ENCODE peak calls at places on chromosomes 1 and 21, in nine cellular contexts. D is effector memory CD8-positive, alpha-beta T cell; S is HT1080; P is left lung; I is Kasumi-1; F is head of caudate nucleus; Y is DMS153; Z is stromal cell of bone marrow; A is iris pigment epithelial cell. T is an unnamed sample.

GRCh38 chr1:17516303-17517214 is 22.9 kb upstream of the ARHGEF10L start:
- DNase-seq in D (no peak), S (no peak), P (no peak), I (no peak), F (no peak), Y (no peak), Z (no peak), A (no peak), T (no peak)

GRCh38 chr1:226972931-226973330 is 32.8 kb downstream of the COQ8A start:
- DNase-seq in D (no peak), S (no peak), P (no peak), I (no peak), F (no peak), Y (no peak), Z (no peak), A (no peak), T (no peak)

GRCh38 chr1:226738421-226738994 is 574 bp downstream of the ITPKB start:
- DNase-seq in D (peak; percentile 47), S (peak; percentile 43), P (peak; percentile 52), I (peak; percentile 51), F (no peak), Y (peak; percentile 50), Z (no peak), A (peak; percentile 38), T (peak; percentile 60)

GRCh38 chr1:115262886-115263285 is 75.2 kb downstream of the NGF start:
- DNase-seq in D (no peak), S (no peak), P (no peak), I (no peak), F (no peak), Y (no peak), Z (no peak), A (peak; percentile 81), T (no peak)

GRCh38 chr1:22296701-22297591 is 154.0 kb upstream of the WNT4 start:
- DNase-seq in D (no peak), S (no peak), P (no peak), I (no peak), F (no peak), Y (no peak), Z (no peak), A (no peak), T (no peak)

GRCh38 chr1:184647471-184647870 is 107.2 kb downstream of the EDEM3 start:
- DNase-seq in D (no peak), S (no peak), P (no peak), I (no peak), F (no peak), Y (no peak), Z (no peak), A (no peak), T (no peak)

GRCh38 chr21:46226920-46227599 is 1.5 kb downstream of the LSS start:
- DNase-seq in D (no peak), S (no peak), P (no peak), I (no peak), F (no peak), Y (no peak), Z (peak; percentile 21), A (peak; percentile 81), T (peak; percentile 24)

GRCh38 chr1:179264506-179264905 is 29.1 kb upstream of the SOAT1 start:
- DNase-seq in D (no peak), S (no peak), P (no peak), I (no peak), F (no peak), Y (no peak), Z (no peak), A (no peak), T (no peak)

GRCh38 chr21:25801217-25802015 is 66.6 kb downstream of the GABPA start:
- DNase-seq in D (peak; percentile 83), S (peak; percentile 73), P (peak; percentile 74), I (peak; percentile 90), F (peak; percentile 72), Y (no peak), Z (peak; percentile 48), A (peak; percentile 79), T (peak; percentile 93)

GRCh38 chr1:25642710-25643109 is 26.1 kb downstream of the MAN1C1 start:
- DNase-seq in D (peak; percentile 65), S (peak; percentile 52), P (no peak), I (peak; percentile 93), F (no peak), Y (no peak), Z (peak; percentile 57), A (peak; percentile 84), T (no peak)

GRCh38 chr1:74420497-74420896 is 91.9 kb downstream of the LRRC53 start:
- DNase-seq in D (no peak), S (no peak), P (no peak), I (no peak), F (no peak), Y (no peak), Z (no peak), A (no peak), T (no peak)

GRCh38 chr1:6889875-6890480 is 104.7 kb downstream of the CAMTA1 start:
- DNase-seq in D (peak; percentile 18), S (peak; percentile 52), P (no peak), I (peak; percentile 60), F (peak; percentile 61), Y (peak; percentile 20), Z (peak; percentile 63), A (peak; percentile 68), T (peak; percentile 46)

GRCh38 chr21:43603641-43604504 is 55.4 kb downstream of the HSF2BP start:
- DNase-seq in D (no peak), S (peak; percentile 53), P (no peak), I (no peak), F (no peak), Y (no peak), Z (peak; percentile 63), A (peak; percentile 57), T (peak; percentile 26)

T was measured in erythroblast.